ENCODE peak calls at places on chromosome 9, in eight cellular contexts. A is stimulated activated CD8-positive, alpha-beta memory T cell treated with anti-CD3 and anti-CD28 coated beads, Interleukin-4, amount 100 ng/mL, for 4 hours; O is ovary; M is MV-4-11; G is activated CD4-positive, alpha-beta T cell treated with anti-CD3 and anti-CD28 coated beads for 24 hours; V is putamen; W is left kidney; Y is HTR-8/SVneo. R is an unnamed sample.

GRCh38 chr9:123111977-123112869 is 78.8 kb downstream of the GPR21 start:
- DNase-seq in A (no peak), M (no peak), V (no peak), G (no peak), W (peak; percentile 50), Y (no peak), O (no peak), R (no peak)

GRCh38 chr9:76302947-76303550 is 91.2 kb downstream of the RFK start:
- DNase-seq in W (peak; percentile 60), M (peak; percentile 36), A (no peak), G (no peak), Y (peak; percentile 42), O (no peak), V (no peak), R (no peak)

GRCh38 chr9:87605676-87606075 is 108.0 kb downstream of the DAPK1 start:
- DNase-seq in Y (no peak), G (no peak), V (no peak), M (no peak), A (no peak), O (no peak), W (no peak), R (no peak)

GRCh38 chr9:95511232-95511951 is 5.4 kb downstream of the PTCH1 start:
- DNase-seq in W (peak; percentile 93), Y (no peak), A (no peak), O (peak; percentile 82), M (peak; percentile 26), G (no peak), V (no peak), R (no peak)

GRCh38 chr9:133585481-133586367 is 23.5 kb downstream of the FAM163B start:
- DNase-seq in O (no peak), V (no peak), Y (no peak), G (no peak), A (no peak), W (peak; percentile 84), M (no peak), R (no peak)

GRCh38 chr9:93061791-93062299 is 3.3 kb downstream of the SUSD3 start:
- DNase-seq in M (no peak), W (peak; percentile 84), A (no peak), V (no peak), O (peak; percentile 60), G (no peak), Y (no peak), R (no peak)

GRCh38 chr9:13750639-13751038 is 471.1 kb upstream of the MPDZ start:
- DNase-seq in G (no peak), Y (no peak), M (no peak), V (no peak), W (no peak), O (no peak), A (no peak), R (no peak)

GRCh38 chr9:126722922-126723806 is 81.7 kb upstream of the ZBTB43 start:
- DNase-seq in O (no peak), V (no peak), Y (peak; percentile 48), G (peak; percentile 63), W (peak; percentile 87), A (peak; percentile 39), M (no peak), R (no peak)

GRCh38 chr9:79256691-79257213 is 315.0 kb upstream of the TLE4 start:
- DNase-seq in G (no peak), A (no peak), Y (peak; percentile 48), M (peak; percentile 54), V (peak; percentile 11), O (no peak), W (peak; percentile 93), R (peak; percentile 70)

GRCh38 chr9:135294826-135295225 is 184.8 kb upstream of the PPP1R26 start:
- DNase-seq in A (no peak), O (no peak), M (no peak), V (no peak), Y (no peak), G (no peak), W (no peak), R (no peak)

GRCh38 chr9:36140086-36141084 is 3.9 kb downstream of the GLIPR2 start:
- DNase-seq in O (no peak), Y (no peak), A (no peak), V (no peak), M (peak; percentile 78), W (peak; percentile 55), G (peak; percentile 34), R (no peak)

GRCh38 chr9:133237271-133237731 is 28.3 kb upstream of the OBP2B start:
- DNase-seq in Y (no peak), O (peak; percentile 64), M (no peak), W (peak; percentile 62), G (no peak), A (no peak), V (peak; percentile 8), R (no peak)

GRCh38 chr9:114805670-114806551 is at the start of gene TNFSF15:
- DNase-seq in A (no peak), Y (no peak), V (no peak), M (peak; percentile 75), O (peak; percentile 19), G (no peak), W (peak; percentile 87), R (no peak)

GRCh38 chr9:73613092-73613701 is 461.5 kb downstream of the ANXA1 start:
- DNase-seq in V (no peak), M (no peak), Y (no peak), W (no peak), A (no peak), O (no peak), G (no peak), R (no peak)

GRCh38 chr9:90064248-90064647 is 459.4 kb downstream of the GADD45G start:
- DNase-seq in V (no peak), Y (no peak), O (no peak), W (peak; percentile 30), A (no peak), M (no peak), G (no peak), R (no peak)

GRCh38 chr9:78011037-78011436 is 20.6 kb downstream of the GNAQ start:
- DNase-seq in O (no peak), G (no peak), A (no peak), M (peak; percentile 74), Y (no peak), W (no peak), V (no peak), R (no peak)

GRCh38 chr9:130137870-130138653 is 34.1 kb upstream of the NCS1 start:
- DNase-seq in A (no peak), M (peak; percentile 25), V (no peak), W (peak; percentile 72), O (peak; percentile 55), Y (peak; percentile 82), G (no peak), R (no peak)

GRCh38 chr9:87381746-87382145 is 115.9 kb upstream of the DAPK1 start:
- DNase-seq in Y (no peak), W (no peak), O (no peak), V (no peak), G (no peak), M (no peak), A (no peak), R (no peak)

GRCh38 chr9:27441741-27442070 is 82.4 kb upstream of the IFNK start:
- DNase-seq in M (peak; percentile 64), O (no peak), G (no peak), W (no peak), A (no peak), V (no peak), Y (no peak), R (no peak)

GRCh38 chr9:134391319-134392231 is 65.3 kb downstream of the RXRA start:
- DNase-seq in G (peak; percentile 63), W (no peak), M (no peak), Y (no peak), O (no peak), V (no peak), A (peak; percentile 37), R (no peak)

GRCh38 chr9:7209051-7209450 is 451.3 kb downstream of the KDM4C start:
- DNase-seq in M (no peak), Y (no peak), V (peak; percentile 50), W (no peak), G (no peak), A (no peak), O (no peak), R (no peak)